ENCODE peak calls at places on chromosomes 1 and 21, in nine cellular contexts. T, K, J, I, V, B, D, S and R are unnamed samples.

GRCh38 chr1:61370177-61370907 is 288.0 kb downstream of the NFIA start:
- DNase-seq in I (no peak), T (no peak), S (no peak), D (no peak), K (no peak), B (no peak), J (no peak), V (no peak), R (no peak)

GRCh38 chr21:45100866-45101265 is 26.5 kb downstream of the ADARB1 start:
- DNase-seq in K (no peak), J (no peak), D (no peak), V (no peak), S (no peak), T (no peak), B (no peak), I (no peak), R (no peak)

GRCh38 chr1:198788561-198789064 is 149.8 kb downstream of the PTPRC start:
- DNase-seq in B (no peak), D (no peak), V (no peak), S (no peak), I (no peak), T (peak; percentile 61), K (no peak), J (peak; percentile 81), R (no peak)

GRCh38 chr1:86778510-86779218 is 74.3 kb downstream of the SH3GLB1 start:
- DNase-seq in S (peak; percentile 83), I (no peak), B (no peak), V (no peak), D (no peak), K (no peak), T (peak; percentile 49), J (no peak), R (no peak)

GRCh38 chr1:13451399-13451965 is 41.2 kb downstream of the PRAMEF20 start:
- DNase-seq in T (no peak), D (no peak), J (no peak), S (peak; percentile 14), K (peak; percentile 48), I (no peak), B (no peak), V (no peak), R (no peak)

GRCh38 chr1:152878042-152878441 is at the start of gene SMCP:
- DNase-seq in S (no peak), K (no peak), D (no peak), B (no peak), V (no peak), T (no peak), I (no peak), J (no peak), R (no peak)

GRCh38 chr1:165703648-165704047 is 5.3 kb upstream of the ALDH9A1 start:
- DNase-seq in S (no peak), D (no peak), I (no peak), K (no peak), T (no peak), J (no peak), V (no peak), B (no peak), R (no peak)

GRCh38 chr1:107877092-107877491 is 87.9 kb downstream of the VAV3 start:
- DNase-seq in D (no peak), J (no peak), K (peak; percentile 54), S (peak; percentile 60), V (no peak), I (no peak), B (no peak), T (peak; percentile 76), R (peak; percentile 48)

GRCh38 chr1:85339089-85339488 is 62.7 kb upstream of the BCL10 start:
- DNase-seq in T (peak; percentile 71), S (peak; percentile 56), D (no peak), B (no peak), J (no peak), I (no peak), K (no peak), V (no peak), R (no peak)

GRCh38 chr1:1941211-1941841 is 22.2 kb upstream of the TMEM52 start:
- DNase-seq in B (no peak), I (no peak), S (no peak), T (no peak), V (no peak), J (peak; percentile 1), K (no peak), D (no peak), R (no peak)

GRCh38 chr1:202821467-202821866 is 10.7 kb downstream of the PCAT6 start:
- DNase-seq in V (no peak), I (no peak), S (peak; percentile 62), D (no peak), K (no peak), B (no peak), J (no peak), T (peak; percentile 51), R (peak; percentile 70)

GRCh38 chr1:50959303-50959912 is 659 bp downstream of the FAF1 start:
- DNase-seq in J (no peak), I (no peak), V (no peak), S (peak; percentile 42), D (no peak), T (peak; percentile 28), B (no peak), K (no peak), R (peak; percentile 39)

GRCh38 chr21:38809170-38809878 is 3.6 kb downstream of the ETS2 start:
- DNase-seq in K (no peak), D (no peak), B (no peak), V (peak; percentile 22), J (no peak), I (no peak), S (no peak), T (no peak), R (no peak)

GRCh38 chr1:29121951-29122661 is 1.6 kb downstream of the TMEM200B start:
- DNase-seq in V (peak; percentile 32), J (peak; percentile 75), K (no peak), S (peak; percentile 29), I (no peak), D (no peak), T (peak; percentile 42), B (no peak), R (peak; percentile 29)